ENCODE peak calls at places on chromosomes 7 and 10, in nine cellular contexts. E is brain microvascular endothelial cell; I is anterior cingulate cortex; N is left ventricle myocardium inferior; U is glutamatergic neuron; Q is HEK293T; F is HCEC 1CT; R is activated CD8-positive, alpha-beta memory T cell treated with anti-CD3 and anti-CD28 coated beads for 1 hour; Z is stromal cell of bone marrow. D is an unnamed sample.

GRCh38 chr7:108440613-108441012 is 15.6 kb downstream of the NRCAM start:
- DNase-seq in E (no peak), I (no peak), N (no peak), U (no peak), Q (no peak), F (no peak), R (no peak), Z (no peak), D (no peak)

GRCh38 chr10:48659790-48660189 is 24.9 kb upstream of the WDFY4 start:
- DNase-seq in E (no peak), I (no peak), N (no peak), U (no peak), Q (no peak), F (peak; percentile 9), R (no peak), Z (no peak), D (no peak)

GRCh38 chr7:67311901-67312300 is 315.3 kb downstream of the TYW1 start:
- DNase-seq in E (peak; percentile 68), I (no peak), N (no peak), U (no peak), Q (no peak), F (no peak), R (no peak), Z (peak; percentile 23), D (no peak)

GRCh38 chr7:17696422-17696821 is 243.9 kb downstream of the SNX13 start:
- DNase-seq in E (peak; percentile 92), I (peak; percentile 52), N (peak; percentile 81), U (peak; percentile 66), Q (no peak), F (peak; percentile 24), R (no peak), Z (peak; percentile 96), D (no peak)

GRCh38 chr7:96719164-96719563 is 9.5 kb upstream of the SEM1 start:
- DNase-seq in E (no peak), I (no peak), N (no peak), U (no peak), Q (no peak), F (no peak), R (no peak), Z (no peak), D (no peak)

GRCh38 chr10:116771101-116771705 is 28.8 kb upstream of the HSPA12A start:
- DNase-seq in E (peak; percentile 85), I (no peak), N (peak; percentile 67), U (no peak), Q (no peak), F (peak; percentile 79), R (no peak), Z (peak; percentile 90), D (no peak)

GRCh38 chr7:45573636-45574470 is at the start of gene ADCY1:
- DNase-seq in E (no peak), I (no peak), N (peak; percentile 38), U (peak; percentile 75), Q (peak; percentile 78), F (no peak), R (no peak), Z (no peak), D (peak; percentile 85)

GRCh38 chr7:28165971-28166955 is 14.3 kb downstream of the JAZF1 start:
- DNase-seq in E (no peak), I (no peak), N (no peak), U (no peak), Q (no peak), F (peak; percentile 95), R (no peak), Z (peak; percentile 68), D (no peak)

GRCh38 chr7:138613630-138614029 is 87.5 kb downstream of the SVOPL start:
- DNase-seq in E (no peak), I (no peak), N (no peak), U (no peak), Q (no peak), F (no peak), R (no peak), Z (no peak), D (no peak)

GRCh38 chr7:9022456-9022855 is 589.0 kb downstream of the NXPH1 start:
- DNase-seq in E (no peak), I (no peak), N (no peak), U (no peak), Q (no peak), F (no peak), R (no peak), Z (no peak), D (no peak)

GRCh38 chr10:11547111-11547625 is 64.3 kb downstream of the USP6NL start:
- DNase-seq in E (peak; percentile 48), I (no peak), N (no peak), U (no peak), Q (peak; percentile 38), F (peak; percentile 55), R (no peak), Z (no peak), D (no peak)

GRCh38 chr7:18831381-18831901 is 286.0 kb downstream of the TWIST1 start:
- DNase-seq in E (no peak), I (no peak), N (no peak), U (no peak), Q (no peak), F (no peak), R (no peak), Z (no peak), D (no peak)

GRCh38 chr10:132707776-132708171 is 78.2 kb downstream of the NKX6-2 start:
- DNase-seq in E (no peak), I (no peak), N (peak; percentile 5), U (no peak), Q (no peak), F (no peak), R (no peak), Z (no peak), D (no peak)

GRCh38 chr7:471866-472639 is 47.6 kb downstream of the PDGFA start:
- DNase-seq in E (peak; percentile 99), I (no peak), N (peak; percentile 81), U (no peak), Q (peak; percentile 56), F (peak; percentile 63), R (no peak), Z (peak; percentile 86), D (no peak)

GRCh38 chr10:97497572-97498075 is 598 bp downstream of the MMS19 start:
- DNase-seq in E (peak; percentile 85), I (peak; percentile 62), N (peak; percentile 82), U (peak; percentile 86), Q (peak; percentile 87), F (peak; percentile 87), R (peak; percentile 41), Z (peak; percentile 53), D (peak; percentile 90)

GRCh38 chr10:102324061-102324460 is 71.4 kb upstream of the NFKB2 start:
- DNase-seq in E (no peak), I (no peak), N (no peak), U (no peak), Q (no peak), F (peak; percentile 53), R (no peak), Z (no peak), D (no peak)

GRCh38 chr10:29590598-29591415 is 44.0 kb downstream of the SVIL start:
- DNase-seq in E (peak; percentile 28), I (no peak), N (no peak), U (no peak), Q (peak; percentile 26), F (peak; percentile 49), R (no peak), Z (peak; percentile 49), D (peak; percentile 19)

GRCh38 chr7:19069842-19070241 is 47.6 kb downstream of the TWIST1 start:
- DNase-seq in E (no peak), I (no peak), N (no peak), U (no peak), Q (no peak), F (peak; percentile 51), R (no peak), Z (no peak), D (no peak)

GRCh38 chr7:83648464-83649241 is at the start of gene SEMA3E:
- DNase-seq in E (peak; percentile 30), I (no peak), N (no peak), U (peak; percentile 36), Q (peak; percentile 60), F (peak; percentile 52), R (no peak), Z (peak; percentile 15), D (no peak)

GRCh38 chr10:72171175-72171630 is 44.6 kb upstream of the ANAPC16 start:
- DNase-seq in E (peak; percentile 81), I (no peak), N (no peak), U (no peak), Q (no peak), F (peak; percentile 91), R (no peak), Z (no peak), D (no peak)

GRCh38 chr10:131132681-131133080 is 178.8 kb downstream of the TCERG1L start:
- DNase-seq in E (no peak), I (no peak), N (no peak), U (peak; percentile 3), Q (no peak), F (no peak), R (no peak), Z (no peak), D (no peak)

GRCh38 chr10:29703276-29703675 is 68.5 kb upstream of the SVIL start:
- DNase-seq in E (no peak), I (no peak), N (no peak), U (peak; percentile 76), Q (no peak), F (no peak), R (no peak), Z (no peak), D (no peak)

GRCh38 chr10:71283410-71283809 is 35.6 kb upstream of the SLC29A3 start:
- DNase-seq in E (no peak), I (no peak), N (no peak), U (no peak), Q (no peak), F (no peak), R (no peak), Z (no peak), D (no peak)

GRCh38 chr10:110852255-110852896 is 19.4 kb upstream of the PDCD4 start:
- DNase-seq in E (peak; percentile 38), I (no peak), N (no peak), U (no peak), Q (peak; percentile 7), F (no peak), R (no peak), Z (no peak), D (no peak)

GRCh38 chr7:51606601-51607154 is 290.1 kb upstream of the COBL start:
- DNase-seq in E (no peak), I (no peak), N (no peak), U (no peak), Q (peak; percentile 44), F (no peak), R (no peak), Z (no peak), D (no peak)

GRCh38 chr7:47264021-47264651 is 317.8 kb downstream of the TNS3 start:
- DNase-seq in E (no peak), I (no peak), N (no peak), U (no peak), Q (no peak), F (no peak), R (no peak), Z (no peak), D (no peak)

GRCh38 chr7:31100445-31100844 is 48.3 kb downstream of the ADCYAP1R1 start:
- DNase-seq in E (peak; percentile 9), I (no peak), N (no peak), U (no peak), Q (no peak), F (peak; percentile 50), R (no peak), Z (peak; percentile 24), D (no peak)

GRCh38 chr7:150941983-150942590 is 36.0 kb downstream of the KCNH2 start:
- DNase-seq in E (no peak), I (no peak), N (peak; percentile 72), U (no peak), Q (no peak), F (no peak), R (no peak), Z (no peak), D (peak; percentile 45)

GRCh38 chr7:77415822-77416620 is at the start of gene GSAP:
- DNase-seq in E (no peak), I (peak; percentile 45), N (peak; percentile 71), U (peak; percentile 47), Q (no peak), F (no peak), R (peak; percentile 37), Z (no peak), D (peak; percentile 12)

GRCh38 chr10:71985542-71986250 is 21.5 kb downstream of the CHST3 start:
- DNase-seq in E (peak; percentile 69), I (no peak), N (no peak), U (no peak), Q (no peak), F (peak; percentile 66), R (no peak), Z (peak; percentile 63), D (no peak)

GRCh38 chr10:112335104-112335840 is 38.6 kb upstream of the ACSL5 start:
- DNase-seq in E (no peak), I (no peak), N (no peak), U (no peak), Q (no peak), F (no peak), R (no peak), Z (no peak), D (no peak)

D was measured in cerebellum.